ENCODE peak calls at places on chromosome 5, in eight cellular contexts. One of them, this sample, is unnamed.

GRCh38 chr5:67516959-67517358 is 320.4 kb upstream of the CD180 start:
- DNase-seq in GM23338: no peak
- DNase-seq in prostate gland: no peak
- DNase-seq in HepG2: no peak
- DNase-seq in GM12878: no peak
- DNase-seq in endothelial cell of umbilical vein: peak
- DNase-seq in SK-N-SH: no peak
- DNase-seq in breast epithelium: no peak
- DNase-seq in this sample: no peak

GRCh38 chr5:121285861-121286527 is 565.7 kb upstream of the FTMT start:
- DNase-seq in GM23338: no peak
- DNase-seq in prostate gland: no peak
- DNase-seq in HepG2: no peak
- DNase-seq in GM12878: no peak
- DNase-seq in endothelial cell of umbilical vein: no peak
- DNase-seq in SK-N-SH: no peak
- DNase-seq in breast epithelium: no peak
- DNase-seq in this sample: no peak

GRCh38 chr5:80098951-80099350 is 63.8 kb downstream of the THBS4 start:
- DNase-seq in GM23338: no peak
- DNase-seq in prostate gland: no peak
- DNase-seq in HepG2: no peak
- DNase-seq in GM12878: no peak
- DNase-seq in endothelial cell of umbilical vein: no peak
- DNase-seq in SK-N-SH: no peak
- DNase-seq in breast epithelium: no peak
- DNase-seq in this sample: no peak

GRCh38 chr5:179258001-179258921 is 87.0 kb downstream of the ADAMTS2 start:
- DNase-seq in GM23338: no peak
- DNase-seq in prostate gland: no peak
- DNase-seq in HepG2: no peak
- DNase-seq in GM12878: no peak
- DNase-seq in endothelial cell of umbilical vein: no peak
- DNase-seq in SK-N-SH: peak
- DNase-seq in breast epithelium: peak
- DNase-seq in this sample: peak

GRCh38 chr5:73328665-73329064 is 119.9 kb downstream of the FOXD1 start:
- DNase-seq in GM23338: no peak
- DNase-seq in prostate gland: no peak
- DNase-seq in HepG2: no peak
- DNase-seq in GM12878: no peak
- DNase-seq in endothelial cell of umbilical vein: no peak
- DNase-seq in SK-N-SH: no peak
- DNase-seq in breast epithelium: no peak
- DNase-seq in this sample: no peak

GRCh38 chr5:132456553-132457361 is 33.8 kb downstream of the IRF1 start:
- DNase-seq in GM23338: no peak
- DNase-seq in prostate gland: no peak
- DNase-seq in HepG2: no peak
- DNase-seq in GM12878: peak
- DNase-seq in endothelial cell of umbilical vein: peak
- DNase-seq in SK-N-SH: no peak
- DNase-seq in breast epithelium: no peak
- DNase-seq in this sample: peak

GRCh38 chr5:61139094-61139873 is 23.0 kb downstream of the SMIM15 start:
- DNase-seq in GM23338: peak
- DNase-seq in prostate gland: no peak
- DNase-seq in HepG2: no peak
- DNase-seq in GM12878: no peak
- DNase-seq in endothelial cell of umbilical vein: no peak
- DNase-seq in SK-N-SH: peak
- DNase-seq in breast epithelium: no peak
- DNase-seq in this sample: no peak

GRCh38 chr5:97245371-97245770 is 62.3 kb upstream of the RIOK2 start:
- DNase-seq in GM23338: no peak
- DNase-seq in prostate gland: no peak
- DNase-seq in HepG2: no peak
- DNase-seq in GM12878: no peak
- DNase-seq in endothelial cell of umbilical vein: no peak
- DNase-seq in SK-N-SH: no peak
- DNase-seq in breast epithelium: no peak
- DNase-seq in this sample: no peak

GRCh38 chr5:141657937-141658545 is 6.8 kb upstream of the FCHSD1 start:
- DNase-seq in GM23338: no peak
- DNase-seq in prostate gland: no peak
- DNase-seq in HepG2: peak
- DNase-seq in GM12878: no peak
- DNase-seq in endothelial cell of umbilical vein: peak
- DNase-seq in SK-N-SH: no peak
- DNase-seq in breast epithelium: no peak
- DNase-seq in this sample: no peak

GRCh38 chr5:150064681-150065220 is 21.6 kb downstream of the CSF1R start:
- DNase-seq in GM23338: no peak
- DNase-seq in prostate gland: no peak
- DNase-seq in HepG2: no peak
- DNase-seq in GM12878: no peak
- DNase-seq in endothelial cell of umbilical vein: no peak
- DNase-seq in SK-N-SH: no peak
- DNase-seq in breast epithelium: no peak
- DNase-seq in this sample: no peak
- H3K27ac ChIP-seq in GM23338: no peak
- H3K27ac ChIP-seq in prostate gland: no peak
- H3K27ac ChIP-seq in HepG2: no peak
- H3K27ac ChIP-seq in GM12878: no peak
- H3K27ac ChIP-seq in endothelial cell of umbilical vein: no peak
- H3K27ac ChIP-seq in SK-N-SH: no peak
- H3K27ac ChIP-seq in breast epithelium: no peak
- H3K27ac ChIP-seq in this sample: no peak

DNA sequence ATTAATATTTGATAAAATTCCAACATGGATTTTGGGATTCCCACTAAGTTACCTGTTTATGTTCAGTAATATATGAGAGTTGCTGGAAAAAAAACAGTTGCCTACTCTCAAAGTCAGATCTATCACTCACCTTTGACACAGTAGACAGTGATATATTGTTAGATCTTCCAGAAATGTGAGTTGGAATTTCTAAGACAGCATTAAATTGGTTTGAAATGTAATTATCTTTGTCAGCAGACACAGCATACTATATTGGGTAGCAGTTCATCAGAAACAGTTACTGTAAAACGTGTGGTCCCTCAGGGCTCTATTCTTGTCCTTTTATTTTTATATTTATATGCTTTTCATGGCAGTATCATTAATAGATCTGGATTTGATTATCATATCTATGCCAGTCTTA is 433.6 kb upstream of the ARRDC3 start:
- DNase-seq in GM23338: no peak
- DNase-seq in prostate gland: no peak
- DNase-seq in HepG2: no peak
- DNase-seq in GM12878: no peak
- DNase-seq in endothelial cell of umbilical vein: no peak
- DNase-seq in SK-N-SH: no peak
- DNase-seq in breast epithelium: no peak
- DNase-seq in this sample: no peak
- TF ChIP-seq POLR2AphosphoS5 in GM23338: no peak
- TF ChIP-seq POLR2AphosphoS5 in prostate gland: no peak
- TF ChIP-seq POLR2AphosphoS5 in HepG2: no peak
- TF ChIP-seq POLR2AphosphoS5 in GM12878: no peak
- TF ChIP-seq POLR2AphosphoS5 in endothelial cell of umbilical vein: no peak
- TF ChIP-seq POLR2AphosphoS5 in SK-N-SH: no peak
- TF ChIP-seq POLR2AphosphoS5 in breast epithelium: no peak
- TF ChIP-seq POLR2AphosphoS5 in this sample: no peak

GRCh38 chr5:139461698-139462097 is 845 bp downstream of the ECSCR start:
- DNase-seq in GM23338: no peak
- DNase-seq in prostate gland: no peak
- DNase-seq in HepG2: no peak
- DNase-seq in GM12878: no peak
- DNase-seq in endothelial cell of umbilical vein: peak
- DNase-seq in SK-N-SH: peak
- DNase-seq in breast epithelium: no peak
- DNase-seq in this sample: no peak

GRCh38 chr5:139458580-139459407 is 3.7 kb downstream of the ECSCR start:
- DNase-seq in GM23338: no peak
- DNase-seq in prostate gland: no peak
- DNase-seq in HepG2: no peak
- DNase-seq in GM12878: peak
- DNase-seq in endothelial cell of umbilical vein: peak
- DNase-seq in SK-N-SH: no peak
- DNase-seq in breast epithelium: no peak
- DNase-seq in this sample: peak

GRCh38 chr5:139461176-139461575 is 1.4 kb downstream of the ECSCR start:
- DNase-seq in GM23338: no peak
- DNase-seq in prostate gland: no peak
- DNase-seq in HepG2: no peak
- DNase-seq in GM12878: no peak
- DNase-seq in endothelial cell of umbilical vein: peak
- DNase-seq in SK-N-SH: no peak
- DNase-seq in breast epithelium: no peak
- DNase-seq in this sample: no peak

GRCh38 chr5:139459451-139459934 is 3.0 kb downstream of the ECSCR start:
- DNase-seq in GM23338: no peak
- DNase-seq in prostate gland: no peak
- DNase-seq in HepG2: peak
- DNase-seq in GM12878: peak
- DNase-seq in endothelial cell of umbilical vein: peak
- DNase-seq in SK-N-SH: peak
- DNase-seq in breast epithelium: no peak
- DNase-seq in this sample: peak

GRCh38 chr5:139460457-139460856 is 2.1 kb downstream of the ECSCR start:
- DNase-seq in GM23338: no peak
- DNase-seq in prostate gland: no peak
- DNase-seq in HepG2: no peak
- DNase-seq in GM12878: no peak
- DNase-seq in endothelial cell of umbilical vein: no peak
- DNase-seq in SK-N-SH: no peak
- DNase-seq in breast epithelium: no peak
- DNase-seq in this sample: no peak
- H3K4me3 ChIP-seq in GM23338: no peak
- H3K4me3 ChIP-seq in prostate gland: no peak
- H3K4me3 ChIP-seq in HepG2: no peak
- H3K4me3 ChIP-seq in GM12878: no peak
- H3K4me3 ChIP-seq in endothelial cell of umbilical vein: peak
- H3K4me3 ChIP-seq in SK-N-SH: no peak
- H3K4me3 ChIP-seq in breast epithelium: no peak
- H3K4me3 ChIP-seq in this sample: no peak

GRCh38 chr5:31215236-31215635 is 21.8 kb downstream of the CDH6 start:
- DNase-seq in GM23338: no peak
- DNase-seq in prostate gland: no peak
- DNase-seq in HepG2: no peak
- DNase-seq in GM12878: no peak
- DNase-seq in endothelial cell of umbilical vein: no peak
- DNase-seq in SK-N-SH: no peak
- DNase-seq in breast epithelium: no peak
- DNase-seq in this sample: no peak

GRCh38 chr5:31217441-31217840 is 24.0 kb downstream of the CDH6 start:
- DNase-seq in GM23338: no peak
- DNase-seq in prostate gland: no peak
- DNase-seq in HepG2: no peak
- DNase-seq in GM12878: no peak
- DNase-seq in endothelial cell of umbilical vein: no peak
- DNase-seq in SK-N-SH: no peak
- DNase-seq in breast epithelium: no peak
- DNase-seq in this sample: no peak

GRCh38 chr5:31211098-31211497 is 17.6 kb downstream of the CDH6 start:
- DNase-seq in GM23338: no peak
- DNase-seq in prostate gland: no peak
- DNase-seq in HepG2: no peak
- DNase-seq in GM12878: no peak
- DNase-seq in endothelial cell of umbilical vein: no peak
- DNase-seq in SK-N-SH: no peak
- DNase-seq in breast epithelium: no peak
- DNase-seq in this sample: no peak

GRCh38 chr5:31209341-31209740 is 15.9 kb downstream of the CDH6 start:
- DNase-seq in GM23338: no peak
- DNase-seq in prostate gland: no peak
- DNase-seq in HepG2: no peak
- DNase-seq in GM12878: no peak
- DNase-seq in endothelial cell of umbilical vein: no peak
- DNase-seq in SK-N-SH: no peak
- DNase-seq in breast epithelium: no peak
- DNase-seq in this sample: no peak

GRCh38 chr5:31213676-31214638 is 20.5 kb downstream of the CDH6 start:
- DNase-seq in GM23338: peak
- DNase-seq in prostate gland: no peak
- DNase-seq in HepG2: no peak
- DNase-seq in GM12878: no peak
- DNase-seq in endothelial cell of umbilical vein: no peak
- DNase-seq in SK-N-SH: no peak
- DNase-seq in breast epithelium: no peak
- DNase-seq in this sample: no peak
- H3K27ac ChIP-seq in GM23338: no peak
- H3K27ac ChIP-seq in prostate gland: no peak
- H3K27ac ChIP-seq in HepG2: no peak
- H3K27ac ChIP-seq in GM12878: no peak
- H3K27ac ChIP-seq in endothelial cell of umbilical vein: no peak
- H3K27ac ChIP-seq in SK-N-SH: no peak
- H3K27ac ChIP-seq in breast epithelium: no peak
- H3K27ac ChIP-seq in this sample: no peak

GRCh38 chr5:140347382-140347781 is 979 bp upstream of the HBEGF start:
- DNase-seq in GM23338: no peak
- DNase-seq in prostate gland: no peak
- DNase-seq in HepG2: no peak
- DNase-seq in GM12878: no peak
- DNase-seq in endothelial cell of umbilical vein: no peak
- DNase-seq in SK-N-SH: no peak
- DNase-seq in breast epithelium: no peak
- DNase-seq in this sample: no peak

GRCh38 chr5:140344683-140345423 is 1.6 kb downstream of the HBEGF start:
- DNase-seq in GM23338: peak
- DNase-seq in prostate gland: no peak
- DNase-seq in HepG2: no peak
- DNase-seq in GM12878: no peak
- DNase-seq in endothelial cell of umbilical vein: no peak
- DNase-seq in SK-N-SH: no peak
- DNase-seq in breast epithelium: no peak
- DNase-seq in this sample: peak

GRCh38 chr5:140348104-140348503 is 1.7 kb upstream of the HBEGF start:
- DNase-seq in GM23338: no peak
- DNase-seq in prostate gland: peak
- DNase-seq in HepG2: no peak
- DNase-seq in GM12878: no peak
- DNase-seq in endothelial cell of umbilical vein: no peak
- DNase-seq in SK-N-SH: no peak
- DNase-seq in breast epithelium: no peak
- DNase-seq in this sample: no peak

GRCh38 chr5:140346348-140347221 is at the start of gene HBEGF:
- DNase-seq in GM23338: peak
- DNase-seq in prostate gland: peak
- DNase-seq in HepG2: peak
- DNase-seq in GM12878: no peak
- DNase-seq in endothelial cell of umbilical vein: peak
- DNase-seq in SK-N-SH: peak
- DNase-seq in breast epithelium: peak
- DNase-seq in this sample: peak

DNA sequence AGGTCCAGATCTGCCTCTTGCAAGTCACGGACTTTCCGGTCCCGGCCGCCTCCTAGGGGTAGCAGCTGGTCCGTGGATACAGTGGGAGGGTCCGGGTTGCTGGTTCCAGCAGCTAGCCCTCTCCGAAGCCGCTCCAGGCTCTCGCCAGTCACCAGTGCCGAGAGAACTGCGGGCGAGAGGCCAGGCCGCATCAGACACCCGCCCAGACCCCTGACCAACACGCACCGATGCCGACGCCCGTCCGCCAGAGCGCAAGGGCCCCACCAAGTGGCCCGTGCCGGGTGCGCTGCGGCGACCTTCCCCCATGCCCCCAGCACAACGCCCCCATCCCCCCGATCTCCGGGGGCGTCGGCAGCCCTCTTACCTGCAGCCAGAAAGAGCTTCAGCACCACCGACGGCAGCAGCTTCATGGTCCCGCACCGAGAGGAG is 470 bp downstream of the HBEGF start:
- DNase-seq in GM23338: peak
- DNase-seq in prostate gland: peak
- DNase-seq in HepG2: peak
- DNase-seq in GM12878: no peak
- DNase-seq in endothelial cell of umbilical vein: peak
- DNase-seq in SK-N-SH: peak
- DNase-seq in breast epithelium: peak
- DNase-seq in this sample: peak
- TF ChIP-seq POLR2AphosphoS5 in GM23338: no peak
- TF ChIP-seq POLR2AphosphoS5 in prostate gland: no peak
- TF ChIP-seq POLR2AphosphoS5 in HepG2: no peak
- TF ChIP-seq POLR2AphosphoS5 in GM12878: no peak
- TF ChIP-seq POLR2AphosphoS5 in endothelial cell of umbilical vein: no peak
- TF ChIP-seq POLR2AphosphoS5 in SK-N-SH: no peak
- TF ChIP-seq POLR2AphosphoS5 in breast epithelium: no peak
- TF ChIP-seq POLR2AphosphoS5 in this sample: no peak